ENCODE peak calls at places on chromosomes 2 and 18, in nine cellular contexts. One of them, this sample, is unnamed.

GRCh38 chr2:70785137-70785911 is 5.1 kb downstream of the FIGLA start:
- DNase-seq in activated T-cell treated with anti-CD3 and anti-CD28 coated beads for 1 hour: peak; percentile 21
- DNase-seq in neural progenitor cell: peak; percentile 71
- DNase-seq in heart left ventricle: no peak
- DNase-seq in NCI-H2029: peak; percentile 19
- DNase-seq in left colon: no peak
- DNase-seq in NB4: peak; percentile 78
- DNase-seq in LHCN-M2: peak; percentile 85
- DNase-seq in activated naive CD8-positive, alpha-beta T cell treated with anti-CD3 and anti-CD28 coated beads, Interleukin-2, amount 50 U/mL, for 24 hours: peak; percentile 35
- DNase-seq in this sample: no peak

GRCh38 chr2:47904903-47905453 is 1.3 kb downstream of the FBXO11 start:
- DNase-seq in NB4: peak; percentile 65
- DNase-seq in activated T-cell treated with anti-CD3 and anti-CD28 coated beads for 1 hour: peak; percentile 35
- DNase-seq in heart left ventricle: peak; percentile 70
- DNase-seq in LHCN-M2: no peak
- DNase-seq in activated naive CD8-positive, alpha-beta T cell treated with anti-CD3 and anti-CD28 coated beads, Interleukin-2, amount 50 U/mL, for 24 hours: peak; percentile 43
- DNase-seq in NCI-H2029: no peak
- DNase-seq in neural progenitor cell: peak; percentile 65
- DNase-seq in left colon: peak; percentile 55
- DNase-seq in this sample: peak; percentile 75

GRCh38 chr2:138867341-138867740 is 87.2 kb upstream of the NXPH2 start:
- DNase-seq in NCI-H2029: no peak
- DNase-seq in LHCN-M2: no peak
- DNase-seq in heart left ventricle: no peak
- DNase-seq in activated naive CD8-positive, alpha-beta T cell treated with anti-CD3 and anti-CD28 coated beads, Interleukin-2, amount 50 U/mL, for 24 hours: no peak
- DNase-seq in neural progenitor cell: no peak
- DNase-seq in activated T-cell treated with anti-CD3 and anti-CD28 coated beads for 1 hour: no peak
- DNase-seq in left colon: no peak
- DNase-seq in NB4: no peak
- DNase-seq in this sample: no peak

GRCh38 chr18:75438891-75439290 is 11.4 kb upstream of the SMIM21 start:
- DNase-seq in heart left ventricle: no peak
- DNase-seq in NB4: no peak
- DNase-seq in neural progenitor cell: no peak
- DNase-seq in NCI-H2029: no peak
- DNase-seq in left colon: no peak
- DNase-seq in activated T-cell treated with anti-CD3 and anti-CD28 coated beads for 1 hour: no peak
- DNase-seq in LHCN-M2: peak; percentile 38
- DNase-seq in activated naive CD8-positive, alpha-beta T cell treated with anti-CD3 and anti-CD28 coated beads, Interleukin-2, amount 50 U/mL, for 24 hours: no peak
- DNase-seq in this sample: no peak

GRCh38 chr2:5725794-5726463 is 33.7 kb downstream of the SOX11 start:
- DNase-seq in heart left ventricle: no peak
- DNase-seq in LHCN-M2: no peak
- DNase-seq in NB4: no peak
- DNase-seq in activated naive CD8-positive, alpha-beta T cell treated with anti-CD3 and anti-CD28 coated beads, Interleukin-2, amount 50 U/mL, for 24 hours: no peak
- DNase-seq in left colon: no peak
- DNase-seq in NCI-H2029: no peak
- DNase-seq in neural progenitor cell: peak; percentile 94
- DNase-seq in activated T-cell treated with anti-CD3 and anti-CD28 coated beads for 1 hour: no peak
- DNase-seq in this sample: no peak

GRCh38 chr2:68726608-68727367 is 7.8 kb upstream of the ARHGAP25 start:
- DNase-seq in LHCN-M2: no peak
- DNase-seq in NCI-H2029: no peak
- DNase-seq in heart left ventricle: no peak
- DNase-seq in left colon: peak; percentile 50
- DNase-seq in activated T-cell treated with anti-CD3 and anti-CD28 coated beads for 1 hour: peak; percentile 59
- DNase-seq in NB4: peak; percentile 94
- DNase-seq in activated naive CD8-positive, alpha-beta T cell treated with anti-CD3 and anti-CD28 coated beads, Interleukin-2, amount 50 U/mL, for 24 hours: peak; percentile 77
- DNase-seq in neural progenitor cell: no peak
- DNase-seq in this sample: no peak

GRCh38 chr2:202529389-202529788 is 105.4 kb upstream of the FAM117B start:
- DNase-seq in LHCN-M2: peak; percentile 28
- DNase-seq in left colon: no peak
- DNase-seq in neural progenitor cell: no peak
- DNase-seq in activated naive CD8-positive, alpha-beta T cell treated with anti-CD3 and anti-CD28 coated beads, Interleukin-2, amount 50 U/mL, for 24 hours: no peak
- DNase-seq in heart left ventricle: no peak
- DNase-seq in activated T-cell treated with anti-CD3 and anti-CD28 coated beads for 1 hour: no peak
- DNase-seq in NCI-H2029: no peak
- DNase-seq in NB4: no peak
- DNase-seq in this sample: no peak

GRCh38 chr2:98140210-98140609 is 53.2 kb downstream of the VWA3B start:
- DNase-seq in left colon: no peak
- DNase-seq in LHCN-M2: peak; percentile 38
- DNase-seq in neural progenitor cell: no peak
- DNase-seq in activated T-cell treated with anti-CD3 and anti-CD28 coated beads for 1 hour: no peak
- DNase-seq in heart left ventricle: no peak
- DNase-seq in NB4: no peak
- DNase-seq in activated naive CD8-positive, alpha-beta T cell treated with anti-CD3 and anti-CD28 coated beads, Interleukin-2, amount 50 U/mL, for 24 hours: no peak
- DNase-seq in NCI-H2029: peak; percentile 82
- DNase-seq in this sample: no peak

GRCh38 chr2:23753291-23754006 is 173.5 kb downstream of the ATAD2B start:
- DNase-seq in neural progenitor cell: no peak
- DNase-seq in NB4: no peak
- DNase-seq in NCI-H2029: no peak
- DNase-seq in LHCN-M2: no peak
- DNase-seq in heart left ventricle: no peak
- DNase-seq in activated naive CD8-positive, alpha-beta T cell treated with anti-CD3 and anti-CD28 coated beads, Interleukin-2, amount 50 U/mL, for 24 hours: no peak
- DNase-seq in left colon: no peak
- DNase-seq in activated T-cell treated with anti-CD3 and anti-CD28 coated beads for 1 hour: no peak
- DNase-seq in this sample: no peak

GRCh38 chr18:34224423-34225217 is at the start of gene NOL4:
- DNase-seq in activated naive CD8-positive, alpha-beta T cell treated with anti-CD3 and anti-CD28 coated beads, Interleukin-2, amount 50 U/mL, for 24 hours: no peak
- DNase-seq in neural progenitor cell: peak; percentile 99
- DNase-seq in NB4: no peak
- DNase-seq in heart left ventricle: peak; percentile 68
- DNase-seq in NCI-H2029: peak; percentile 88
- DNase-seq in activated T-cell treated with anti-CD3 and anti-CD28 coated beads for 1 hour: no peak
- DNase-seq in left colon: peak; percentile 79
- DNase-seq in LHCN-M2: no peak
- DNase-seq in this sample: peak; percentile 47

GRCh38 chr2:198880421-198880820 is 577.3 kb downstream of the SATB2 start:
- DNase-seq in LHCN-M2: peak; percentile 26
- DNase-seq in neural progenitor cell: no peak
- DNase-seq in left colon: no peak
- DNase-seq in heart left ventricle: no peak
- DNase-seq in NB4: no peak
- DNase-seq in activated naive CD8-positive, alpha-beta T cell treated with anti-CD3 and anti-CD28 coated beads, Interleukin-2, amount 50 U/mL, for 24 hours: no peak
- DNase-seq in NCI-H2029: no peak
- DNase-seq in activated T-cell treated with anti-CD3 and anti-CD28 coated beads for 1 hour: no peak
- DNase-seq in this sample: no peak

GRCh38 chr2:23042176-23042909 is 342.6 kb upstream of the KLHL29 start:
- DNase-seq in left colon: no peak
- DNase-seq in NB4: no peak
- DNase-seq in activated T-cell treated with anti-CD3 and anti-CD28 coated beads for 1 hour: no peak
- DNase-seq in LHCN-M2: no peak
- DNase-seq in activated naive CD8-positive, alpha-beta T cell treated with anti-CD3 and anti-CD28 coated beads, Interleukin-2, amount 50 U/mL, for 24 hours: no peak
- DNase-seq in NCI-H2029: no peak
- DNase-seq in neural progenitor cell: no peak
- DNase-seq in heart left ventricle: no peak
- DNase-seq in this sample: no peak

GRCh38 chr2:154978244-154978643 is 279.7 kb downstream of the KCNJ3 start:
- DNase-seq in activated naive CD8-positive, alpha-beta T cell treated with anti-CD3 and anti-CD28 coated beads, Interleukin-2, amount 50 U/mL, for 24 hours: no peak
- DNase-seq in heart left ventricle: no peak
- DNase-seq in NCI-H2029: no peak
- DNase-seq in NB4: no peak
- DNase-seq in neural progenitor cell: no peak
- DNase-seq in left colon: no peak
- DNase-seq in activated T-cell treated with anti-CD3 and anti-CD28 coated beads for 1 hour: no peak
- DNase-seq in LHCN-M2: no peak
- DNase-seq in this sample: no peak

GRCh38 chr2:117888897-117889296 is 74.4 kb downstream of the DDX18 start:
- DNase-seq in NB4: no peak
- DNase-seq in activated T-cell treated with anti-CD3 and anti-CD28 coated beads for 1 hour: no peak
- DNase-seq in neural progenitor cell: no peak
- DNase-seq in activated naive CD8-positive, alpha-beta T cell treated with anti-CD3 and anti-CD28 coated beads, Interleukin-2, amount 50 U/mL, for 24 hours: no peak
- DNase-seq in left colon: no peak
- DNase-seq in LHCN-M2: no peak
- DNase-seq in heart left ventricle: no peak
- DNase-seq in NCI-H2029: no peak
- DNase-seq in this sample: no peak